ENCODE peak calls at places on chromosomes 5 and 9, in six cellular contexts. K is activated naive CD4-positive, alpha-beta T cell treated with Interleukin-2 at 50 U/mL for 16 hours; W is astrocyte of the hippocampus; S is activated CD4-positive, CD25-positive, alpha-beta regulatory T cell; U is mammary epithelial cell; P is endothelial cell. O is an unnamed sample.

GRCh38 chr5:143968071-143968878 is 156.3 kb downstream of the HMHB1 start:
- DNase-seq in S (no peak), U (peak; percentile 70), P (no peak), W (peak; percentile 71), K (no peak), O (peak; percentile 73)

GRCh38 chr5:93995126-93995621 is 253.8 kb upstream of the POU5F2 start:
- DNase-seq in U (peak; percentile 2), S (no peak), P (no peak), W (no peak), K (no peak), O (peak; percentile 5)

GRCh38 chr9:87498816-87499454 is 1.3 kb downstream of the DAPK1 start:
- DNase-seq in K (no peak), P (peak; percentile 19), U (no peak), W (peak; percentile 39), S (no peak), O (no peak)

GRCh38 chr9:136048560-136049411 is 46.3 kb downstream of the NACC2 start:
- DNase-seq in S (no peak), U (no peak), K (no peak), P (no peak), W (no peak), O (no peak)

GRCh38 chr9:122821278-122821952 is 7.0 kb downstream of the PDCL start:
- DNase-seq in P (no peak), W (no peak), U (no peak), S (no peak), K (no peak), O (no peak)

GRCh38 chr5:159331099-159331973 is 1.0 kb upstream of the IL12B start:
- DNase-seq in P (peak; percentile 72), S (peak; percentile 64), K (peak; percentile 83), W (peak; percentile 65), U (no peak), O (peak; percentile 35)

GRCh38 chr5:104024538-104024937 is 461.9 kb upstream of the NUDT12 start:
- DNase-seq in K (no peak), P (no peak), S (no peak), U (no peak), W (no peak), O (no peak)

GRCh38 chr9:28163619-28164018 is 590.3 kb upstream of the C9orf72 start:
- DNase-seq in U (peak; percentile 41), P (no peak), K (no peak), W (no peak), S (no peak), O (no peak)

GRCh38 chr9:131277673-131278420 is 1.5 kb upstream of the FAM78A start:
- DNase-seq in U (peak; percentile 60), P (peak; percentile 79), W (peak; percentile 90), S (peak; percentile 48), K (peak; percentile 73), O (peak; percentile 73)

GRCh38 chr5:1736889-1737711 is 62.5 kb downstream of the MRPL36 start:
- DNase-seq in S (no peak), W (no peak), P (peak; percentile 14), U (no peak), K (no peak), O (no peak)

GRCh38 chr5:65790371-65791163 is 68.6 kb downstream of the NLN start:
- DNase-seq in P (no peak), W (no peak), K (peak; percentile 45), S (no peak), U (peak; percentile 5), O (no peak)

GRCh38 chr9:20980713-20981481 is 50.5 kb downstream of the HACD4 start:
- DNase-seq in S (no peak), K (no peak), U (no peak), W (peak; percentile 82), P (no peak), O (peak; percentile 84)

GRCh38 chr5:96067902-96068614 is 106.4 kb upstream of the ELL2 start:
- DNase-seq in W (peak; percentile 81), U (peak; percentile 94), S (no peak), P (no peak), K (no peak), O (peak; percentile 82)

GRCh38 chr9:125521462-125522327 is 185.3 kb downstream of the MAPKAP1 start:
- DNase-seq in P (no peak), W (peak; percentile 89), K (peak; percentile 32), U (peak; percentile 96), S (no peak), O (peak; percentile 96)

GRCh38 chr5:101676646-101677045 is 619.4 kb downstream of the SLCO4C1 start:
- DNase-seq in W (no peak), U (no peak), P (no peak), S (no peak), K (no peak), O (no peak)

GRCh38 chr5:121671624-121672023 is 180.1 kb upstream of the FTMT start:
- DNase-seq in P (no peak), K (no peak), S (no peak), U (no peak), W (no peak), O (no peak)

GRCh38 chr5:181167814-181168488 is 20.6 kb downstream of the OR2V2 start:
- DNase-seq in W (no peak), P (peak; percentile 81), U (no peak), K (no peak), S (no peak), O (no peak)

GRCh38 chr5:150148408-150148927 is 7.2 kb downstream of the PDGFRB start:
- DNase-seq in K (no peak), W (no peak), U (no peak), P (no peak), S (no peak), O (no peak)

GRCh38 chr9:75265525-75265972 is 177.2 kb downstream of the OSTF1 start:
- DNase-seq in W (peak; percentile 75), U (peak; percentile 27), P (peak; percentile 52), S (peak; percentile 2), K (peak; percentile 31), O (peak; percentile 48)

GRCh38 chr5:112668016-112668415 is 69.7 kb upstream of the APC start:
- DNase-seq in P (no peak), K (no peak), S (no peak), W (no peak), U (no peak), O (no peak)

GRCh38 chr5:33074548-33074947 is 363.4 kb downstream of the NPR3 start:
- DNase-seq in U (no peak), K (no peak), W (peak; percentile 35), P (no peak), S (no peak), O (peak; percentile 31)

GRCh38 chr9:33024126-33024965 is 727 bp upstream of the DNAJA1 start:
- DNase-seq in K (peak; percentile 64), S (no peak), U (no peak), W (no peak), P (no peak), O (peak; percentile 55)

GRCh38 chr9:83013867-83014605 is 48.9 kb downstream of the RASEF start:
- DNase-seq in P (no peak), S (no peak), W (peak; percentile 75), U (peak; percentile 51), K (no peak), O (peak; percentile 80)

O was measured in astrocyte of the spinal cord.